ENCODE peak calls at places on chromosomes 11 and 22, in seven cellular contexts. G is heart left ventricle, X is heart right ventricle, K is tibial nerve, P is brain microvascular endothelial cell, B is ascending aorta, E is psoas muscle. J is an unnamed sample.

GRCh38 chr11:110069158-110069737 is 23.9 kb upstream of the ZC3H12C start:
- DNase-seq in X (peak; percentile 61), K (no peak), E (peak; percentile 64), G (peak; percentile 77), B (no peak), P (peak; percentile 81), J (no peak)

GRCh38 chr11:4654635-4655335 is 11.0 kb downstream of the OR51E1 start:
- DNase-seq in X (no peak), E (no peak), K (no peak), G (no peak), B (no peak), P (no peak), J (no peak)

GRCh38 chr11:1202154-1202775 is 20.6 kb upstream of the MUC5B start:
- DNase-seq in K (peak; percentile 9), X (peak; percentile 10), B (no peak), G (peak; percentile 16), P (no peak), E (peak; percentile 13), J (no peak)

GRCh38 chr11:37712246-37712645 is 1114.2 kb upstream of the RAG2 start:
- DNase-seq in K (no peak), X (no peak), G (no peak), P (peak; percentile 10), B (no peak), E (no peak), J (no peak)

GRCh38 chr11:69115586-69116560 is 39.9 kb upstream of the SMIM38 start:
- DNase-seq in E (no peak), B (no peak), X (peak; percentile 73), K (no peak), P (no peak), G (peak; percentile 92), J (no peak)

GRCh38 chr22:45771711-45772110 is 100.1 kb downstream of the ATXN10 start:
- DNase-seq in B (no peak), E (no peak), X (no peak), G (no peak), K (no peak), P (no peak), J (no peak)

GRCh38 chr11:105673089-105673488 is 63.2 kb downstream of the GRIA4 start:
- DNase-seq in G (peak; percentile 30), X (no peak), P (peak; percentile 65), B (no peak), E (no peak), K (no peak), J (peak; percentile 19)

GRCh38 chr11:34240150-34240494 is 117.7 kb downstream of the ABTB2 start:
- DNase-seq in X (no peak), B (no peak), P (no peak), K (no peak), G (no peak), E (no peak), J (no peak)

GRCh38 chr11:33178443-33179154 is 17.3 kb upstream of the CSTF3 start:
- DNase-seq in B (no peak), X (no peak), G (no peak), K (no peak), E (no peak), P (peak; percentile 24), J (no peak)

GRCh38 chr22:34105461-34106062 is 185.3 kb upstream of the LARGE1 start:
- DNase-seq in K (peak; percentile 31), E (peak; percentile 35), G (peak; percentile 62), P (no peak), B (no peak), X (peak; percentile 54), J (no peak)

GRCh38 chr11:1931791-1932480 is 12.4 kb downstream of the TNNT3 start:
- DNase-seq in G (peak; percentile 28), E (no peak), X (no peak), K (no peak), B (no peak), P (no peak), J (no peak)

GRCh38 chr11:9982796-9983579 is 311.0 kb downstream of the SBF2 start:
- DNase-seq in E (no peak), X (no peak), P (peak; percentile 80), G (no peak), K (no peak), B (no peak), J (no peak)

GRCh38 chr11:46472662-46472994 is 81.1 kb upstream of the CHRM4 start:
- DNase-seq in X (no peak), B (no peak), K (no peak), P (peak; percentile 18), G (no peak), E (no peak), J (no peak)

GRCh38 chr11:34890812-34891211 is 25.4 kb downstream of the APIP start:
- DNase-seq in P (peak; percentile 6), K (no peak), G (no peak), B (no peak), X (no peak), E (no peak), J (no peak)

GRCh38 chr11:5040876-5041275 is 5.5 kb upstream of the OR52J3 start:
- DNase-seq in K (no peak), E (no peak), G (no peak), B (no peak), X (no peak), P (no peak), J (no peak)

GRCh38 chr22:19728836-19729235 is 5.5 kb downstream of the GP1BB start:
- DNase-seq in P (no peak), X (no peak), K (no peak), G (no peak), E (no peak), B (no peak), J (no peak)

GRCh38 chr11:60129853-60130252 is 41.4 kb downstream of the MS4A2 start:
- DNase-seq in B (no peak), E (no peak), K (no peak), P (no peak), G (no peak), X (no peak), J (no peak)

GRCh38 chr11:115699733-115700132 is 195.5 kb upstream of the CADM1 start:
- DNase-seq in K (no peak), X (no peak), P (no peak), G (peak; percentile 28), B (no peak), E (no peak), J (no peak)

GRCh38 chr22:43406186-43406790 is 5.5 kb upstream of the MPPED1 start:
- DNase-seq in B (no peak), E (no peak), G (no peak), P (no peak), K (no peak), X (no peak), J (no peak)

GRCh38 chr22:48534395-48534958 is 1293.2 kb downstream of the BRD1 start:
- DNase-seq in P (no peak), E (no peak), K (no peak), G (no peak), B (no peak), X (no peak), J (no peak)

GRCh38 chr11:73012121-73012863 is 129.8 kb downstream of the FCHSD2 start:
- DNase-seq in G (no peak), P (peak; percentile 7), B (no peak), X (no peak), K (no peak), E (no peak), J (no peak)

GRCh38 chr22:45504703-45505341 is 2.1 kb downstream of the FBLN1 start:
- DNase-seq in K (no peak), G (peak; percentile 75), E (peak; percentile 48), B (no peak), X (peak; percentile 63), P (no peak), J (no peak)

GRCh38 chr22:46596819-46597218 is 23.4 kb upstream of the GRAMD4 start:
- DNase-seq in X (no peak), P (no peak), G (no peak), K (no peak), B (no peak), E (no peak), J (no peak)

DNA sequence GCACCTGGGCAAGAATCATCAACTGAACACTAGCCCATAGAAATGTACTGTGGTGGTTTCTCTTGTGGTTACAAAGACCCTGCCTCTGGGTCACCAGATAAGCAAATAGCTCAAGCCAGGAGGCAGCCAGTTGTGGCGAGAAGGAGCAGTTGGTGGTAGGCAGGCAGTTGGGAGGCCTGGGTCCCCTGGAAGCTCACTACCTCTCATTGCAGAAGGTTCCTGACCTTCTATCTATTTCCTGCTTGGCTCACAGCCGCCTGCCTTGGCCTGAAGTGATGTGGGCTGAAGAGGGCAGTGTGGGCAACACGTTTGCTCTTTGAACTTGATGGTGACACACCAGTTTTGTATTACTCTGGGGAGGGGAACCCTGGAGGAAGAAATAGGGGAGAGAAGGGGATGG is 34.7 kb downstream of the NECTIN1 start:
- DNase-seq in X (no peak), G (no peak), P (no peak), E (no peak), K (no peak), B (no peak), J (no peak)
- TF ChIP-seq CTCF in X (peak; percentile 6), G (no peak), P (no peak), E (no peak), K (no peak), B (no peak), J (peak; percentile 19)

DNA sequence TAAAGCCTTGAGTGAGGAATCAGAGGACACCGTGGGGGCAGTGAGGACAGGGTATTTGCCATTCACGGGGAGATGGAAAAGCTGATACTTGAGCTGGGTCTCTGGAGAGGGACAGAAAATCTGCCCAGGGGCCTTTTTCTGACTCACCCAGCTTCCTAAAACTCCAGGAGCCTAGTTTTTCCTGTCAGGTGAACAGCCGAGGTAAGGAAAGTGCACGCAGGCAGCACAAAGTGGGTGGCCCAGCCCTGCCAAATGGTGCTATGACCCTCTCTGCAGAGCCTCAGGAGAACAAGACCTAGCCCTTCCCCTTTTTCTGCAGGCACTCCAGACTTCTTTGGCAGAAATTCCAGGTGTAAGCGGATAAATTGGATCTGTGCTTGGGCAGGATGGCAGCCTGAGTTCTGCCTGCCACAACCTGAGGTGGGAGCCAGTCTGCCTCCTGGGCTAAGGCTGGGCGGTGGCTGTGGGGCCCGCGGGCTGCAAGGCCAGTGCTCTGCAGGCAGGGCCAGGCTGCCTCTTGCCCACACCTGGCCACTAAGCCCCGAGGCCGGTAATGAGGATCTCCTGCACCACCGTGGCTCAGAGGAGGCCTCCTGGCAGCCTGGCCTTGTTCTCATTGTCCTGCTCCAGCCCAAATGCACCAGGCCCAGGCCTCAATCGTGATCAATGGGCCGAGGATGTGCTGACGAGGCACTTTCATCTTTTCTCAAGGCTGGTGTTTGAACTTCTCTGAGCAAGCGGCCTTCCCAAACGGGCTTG is 72.9 kb upstream of the LMO1 start:
- DNase-seq in G (no peak), X (no peak), K (no peak), B (no peak), E (no peak), P (no peak), J (no peak)
- H3K4me3 ChIP-seq in G (no peak overlapping the region), X (no peak overlapping the region), K (no peak overlapping the region), B (no peak overlapping the region), E (no peak overlapping the region), P (no peak overlapping the region), J (no peak overlapping the region)

GRCh38 chr11:67300756-67301312 is 2.5 kb upstream of the SSH3 start:
- DNase-seq in G (peak; percentile 20), E (peak; percentile 19), P (no peak), K (peak; percentile 11), X (no peak), B (no peak), J (no peak)
- H3K27me3 ChIP-seq in G (no peaks in the 10 kb centered on the region), E (no peaks in the 10 kb centered on the region), P (no peaks in the 10 kb centered on the region), K (no peaks in the 10 kb centered on the region), X (no peaks in the 10 kb centered on the region), B (no peaks in the 10 kb centered on the region), J (no peaks in the 10 kb centered on the region)

DNA sequence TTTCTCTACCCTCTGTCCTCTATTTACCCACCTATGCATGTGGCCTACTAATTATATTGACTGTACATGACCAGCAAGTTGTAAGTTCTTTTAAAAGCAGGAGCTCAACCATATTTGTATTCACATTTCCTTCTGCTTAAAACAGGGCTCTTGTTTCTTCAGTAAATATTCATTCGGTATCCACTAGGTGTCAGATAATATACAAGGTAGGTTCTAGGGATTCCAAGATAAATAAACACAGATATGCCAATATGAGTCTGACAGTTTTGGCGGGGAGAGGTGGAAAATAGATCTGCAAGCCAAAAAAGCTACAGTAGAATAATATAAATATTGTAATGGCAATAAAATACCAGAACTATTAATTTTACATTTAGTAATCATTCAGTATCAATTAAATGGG is 15.3 kb upstream of the RAB30 start:
- DNase-seq in E (no peak), K (no peak), P (no peak), B (no peak), X (no peak), G (no peak), J (no peak)
- TF ChIP-seq CTCF in E (peak; percentile 26), K (no peak), P (peak; percentile 2), B (no peak), X (peak; percentile 17), G (no peak), J (peak; percentile 6)